ENCODE peak calls at places on chromosomes 4 and X, in five cellular contexts. O is AG04449, Q is OCI-LY7, T is prostate gland, C is epithelial cell of esophagus. P is an unnamed sample.

GRCh38 chr4:109079177-109079576 is 223.3 kb downstream of the COL25A1 start:
- DNase-seq in O (no peak), Q (no peak), T (no peak), C (peak), P (peak)

GRCh38 chrX:88991583-88992132 is 244.6 kb downstream of the CPXCR1 start:
- DNase-seq in O (no peak), Q (no peak), T (no peak), C (no peak), P (no peak)

GRCh38 chrX:134821901-134822300 is 163.6 kb upstream of the PLAC1 start:
- DNase-seq in O (no peak), Q (no peak), T (no peak), C (no peak), P (no peak)

GRCh38 chrX:47483310-47484268 is 567 bp upstream of the ZNF41 start:
- DNase-seq in O (no peak), Q (no peak), T (peak), C (peak), P (peak)

GRCh38 chr4:113760094-113760851 is 1.3 kb downstream of the CAMK2D start:
- DNase-seq in O (no peak), Q (peak), T (peak), C (peak), P (peak)

GRCh38 chr4:85445058-85445639 is 29.8 kb upstream of the ARHGAP24 start:
- DNase-seq in O (peak), Q (no peak), T (no peak), C (no peak), P (no peak)

GRCh38 chrX:20515841-20516461 is 249.2 kb upstream of the RPS6KA3 start:
- DNase-seq in O (peak), Q (no peak), T (peak), C (peak), P (no peak)

GRCh38 chr4:162644346-162644745 is 480.5 kb upstream of the FSTL5 start:
- DNase-seq in O (peak), Q (no peak), T (no peak), C (peak), P (peak)

GRCh38 chr4:75708218-75708691 is 16.1 kb upstream of the USO1 start:
- DNase-seq in O (no peak), Q (no peak), T (no peak), C (no peak), P (peak)

GRCh38 chr4:147318581-147318980 is 162.3 kb upstream of the EDNRA start:
- DNase-seq in O (no peak), Q (no peak), T (no peak), C (no peak), P (no peak)

GRCh38 chr4:94621491-94622080 is 136.2 kb upstream of the BMPR1B start:
- DNase-seq in O (no peak), Q (peak), T (peak), C (peak), P (peak)

GRCh38 chr4:67790721-67791120 is 36.5 kb upstream of the GNRHR start:
- DNase-seq in O (no peak), Q (no peak), T (no peak), C (no peak), P (no peak)

GRCh38 chr4:85081196-85081595 is 114.7 kb upstream of the WDFY3 start:
- DNase-seq in O (no peak), Q (no peak), T (no peak), C (no peak), P (no peak)

GRCh38 chr4:153931804-153932203 is 142.9 kb upstream of the SFRP2 start:
- DNase-seq in O (no peak), Q (no peak), T (no peak), C (peak), P (no peak)

GRCh38 chrX:105837227-105837626 is 14.9 kb downstream of the NRK start:
- DNase-seq in O (peak), Q (no peak), T (peak), C (peak), P (no peak)

GRCh38 chr4:46392421-46392820 is 2.5 kb upstream of the GABRA2 start:
- DNase-seq in O (no peak), Q (no peak), T (no peak), C (peak), P (no peak)

GRCh38 chrX:119325456-119325855 is 73.7 kb upstream of the SLC25A43 start:
- DNase-seq in O (no peak), Q (no peak), T (no peak), C (peak), P (no peak)

GRCh38 chr4:123299212-123299651 is 97.4 kb upstream of the SPRY1 start:
- DNase-seq in O (peak), Q (no peak), T (no peak), C (peak), P (peak)

GRCh38 chrX:87017210-87017609 is 500.4 kb upstream of the KLHL4 start:
- DNase-seq in O (no peak), Q (no peak), T (no peak), C (no peak), P (no peak)

GRCh38 chr4:101037938-101038413 is 309.4 kb downstream of the PPP3CA start:
- DNase-seq in O (no peak), Q (no peak), T (no peak), C (peak), P (no peak)

GRCh38 chr4:47482326-47482725 is 2.7 kb upstream of the ATP10D start:
- DNase-seq in O (no peak), Q (no peak), T (no peak), C (peak), P (peak)

GRCh38 chrX:122363112-122363511 is 821.0 kb upstream of the GRIA3 start:
- DNase-seq in O (no peak), Q (no peak), T (no peak), C (peak), P (no peak)

GRCh38 chr4:186607490-186607889 is 52.1 kb upstream of the MTNR1A start:
- DNase-seq in O (no peak), Q (no peak), T (no peak), C (no peak), P (no peak)

GRCh38 chr4:40334591-40335507 is at the start of gene CHRNA9:
- DNase-seq in O (no peak), Q (no peak), T (no peak), C (no peak), P (no peak)

GRCh38 chr4:151641167-151641566 is 119.6 kb downstream of the GATB start:
- DNase-seq in O (peak), Q (no peak), T (no peak), C (peak), P (no peak)

GRCh38 chr4:52983563-52984303 is 121.6 kb downstream of the RASL11B start:
- DNase-seq in O (no peak), Q (peak), T (peak), C (peak), P (peak)

GRCh38 chrX:124113799-124114600 is 152.5 kb downstream of the STAG2 start:
- DNase-seq in O (no peak), Q (no peak), T (no peak), C (no peak), P (no peak)

GRCh38 chrX:153831435-153832150 is 1.2 kb upstream of the PDZD4 start:
- DNase-seq in O (no peak), Q (no peak), T (no peak), C (peak), P (peak)

GRCh38 chrX:24229400-24229879 is 79.9 kb downstream of the ZFX start:
- DNase-seq in O (no peak), Q (no peak), T (no peak), C (no peak), P (no peak)

GRCh38 chrX:40096395-40097091 is 1.2 kb downstream of the BCOR start:
- DNase-seq in O (no peak), Q (peak), T (peak), C (no peak), P (peak)

GRCh38 chr4:70765368-70765767 is 43.6 kb downstream of the RUFY3 start:
- DNase-seq in O (no peak), Q (no peak), T (no peak), C (no peak), P (no peak)

GRCh38 chr4:162061214-162061613 is 102.6 kb downstream of the FSTL5 start:
- DNase-seq in O (no peak), Q (no peak), T (no peak), C (peak), P (no peak)

GRCh38 chrX:22950278-22951266 is 49.2 kb upstream of the DDX53 start:
- DNase-seq in O (peak), Q (no peak), T (no peak), C (peak), P (no peak)

GRCh38 chr4:145217339-145217738 is 37.0 kb upstream of the OTUD4 start:
- DNase-seq in O (no peak), Q (no peak), T (no peak), C (no peak), P (no peak)

GRCh38 chr4:17788956-17789355 is 7.5 kb upstream of the FAM184B start:
- DNase-seq in O (no peak), Q (no peak), T (no peak), C (no peak), P (no peak)

GRCh38 chr4:17787315-17787714 is 5.9 kb upstream of the FAM184B start:
- DNase-seq in O (no peak), Q (no peak), T (no peak), C (peak), P (no peak)

GRCh38 chr4:17786567-17786966 is 5.1 kb upstream of the FAM184B start:
- DNase-seq in O (no peak), Q (peak), T (no peak), C (no peak), P (no peak)

GRCh38 chr4:17781831-17782287 is 438 bp upstream of the FAM184B start:
- DNase-seq in O (no peak), Q (no peak), T (no peak), C (no peak), P (no peak)

GRCh38 chr4:17785858-17786257 is 4.4 kb upstream of the FAM184B start:
- DNase-seq in O (no peak), Q (no peak), T (no peak), C (no peak), P (no peak)
- TF ChIP-seq CTCF in O (no peak), Q (peak), T (no peak), C (peak), P (no peak)

DNA sequence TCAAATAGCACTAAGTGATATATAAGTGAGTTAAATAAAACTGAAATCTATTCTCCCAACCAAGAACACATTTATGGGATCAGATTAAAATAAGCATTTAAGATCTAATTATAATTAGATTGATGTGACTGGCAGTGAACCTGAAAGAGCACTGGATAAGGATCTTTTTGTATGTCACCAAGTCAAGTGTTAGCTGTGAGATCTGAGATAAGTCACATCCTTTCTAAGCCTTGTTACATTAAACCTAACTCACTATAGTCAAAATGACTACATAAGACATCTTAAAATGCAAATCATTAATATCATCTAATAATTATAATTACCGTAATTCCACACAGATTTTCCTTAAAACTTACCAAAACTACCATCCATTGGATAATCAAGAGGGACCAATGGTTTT is 1.6 kb downstream of the CCNA2 start:
- DNase-seq in O (no peak), Q (no peak), T (no peak), C (no peak), P (no peak)
- H3K4me3 ChIP-seq in O (peak), Q (peak), T (no peak), C (peak), P (peak)

DNA sequence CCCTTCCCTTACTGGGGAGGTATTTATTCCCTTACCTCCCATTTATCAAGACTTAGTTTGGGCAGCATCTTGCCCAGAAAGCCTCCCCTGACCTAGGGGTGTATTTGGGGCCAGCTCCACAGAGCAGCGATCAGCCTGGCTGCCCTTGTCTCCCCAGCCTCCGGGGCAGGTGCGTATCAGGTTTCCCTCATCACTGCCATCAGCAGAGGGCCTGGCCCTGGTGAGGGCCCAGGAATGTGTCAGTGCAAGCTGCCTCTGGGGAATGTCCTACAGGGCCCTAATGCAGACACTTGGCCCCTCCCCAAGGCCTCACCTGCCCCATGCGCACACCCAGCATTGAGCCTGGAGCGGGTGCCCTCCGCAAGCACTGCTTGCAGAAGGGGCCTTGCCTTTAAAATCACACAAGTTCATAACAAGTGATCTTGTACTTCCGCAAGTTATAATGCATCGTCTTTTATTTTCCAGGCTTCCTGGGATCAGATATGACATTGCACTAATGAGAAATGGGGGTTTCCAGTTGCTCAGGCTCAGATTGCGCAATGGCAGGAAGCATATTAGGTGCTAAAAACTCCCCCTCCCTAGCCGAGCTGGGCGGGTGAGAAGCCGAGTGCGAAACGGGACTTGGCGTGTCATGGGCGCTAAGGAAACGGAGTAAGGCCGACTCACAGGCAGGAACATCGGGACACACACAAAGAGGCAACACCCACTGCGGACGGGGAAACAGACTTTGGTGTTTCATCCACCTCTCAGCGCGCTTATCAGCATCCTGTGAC is 25.4 kb upstream of the AFAP1 start:
- DNase-seq in O (no peak), Q (no peak), T (peak), C (peak), P (peak)
- TF ChIP-seq CTCF in O (no peak), Q (no peak), T (no peak), C (no peak), P (no peak)

GRCh38 chrX:38107028-38107427 is 100.7 kb downstream of the SYTL5 start:
- DNase-seq in O (no peak), Q (no peak), T (no peak), C (no peak), P (no peak)
- H3K4me3 ChIP-seq in O (no peak), Q (no peak), T (no peak), C (no peak), P (no peak)

GRCh38 chr4:78024692-78025091 is 32.4 kb upstream of the FRAS1 start:
- DNase-seq in O (no peak), Q (no peak), T (no peak), C (no peak), P (no peak)
- TF ChIP-seq CTCF in O (no peak), Q (no peak), T (no peak), C (no peak), P (no peak)

DNA sequence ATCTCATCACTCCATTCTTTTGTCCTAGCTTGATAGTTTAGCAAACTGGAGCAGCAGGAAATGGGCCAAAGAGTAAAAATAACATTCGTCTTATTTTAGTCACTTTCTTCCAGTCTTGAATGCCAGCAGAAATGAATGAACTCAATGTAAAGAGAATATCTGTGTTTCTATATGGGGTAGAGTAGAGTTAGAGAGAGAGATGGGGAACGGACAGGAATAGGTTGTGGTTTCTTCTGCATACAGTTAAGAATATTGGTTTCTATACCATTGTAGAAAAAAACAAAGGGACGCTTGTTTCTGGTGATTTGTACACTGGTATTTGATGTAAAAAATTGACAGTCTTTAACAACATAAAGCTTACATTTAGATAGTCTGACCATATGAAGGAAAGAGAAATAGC is 8.9 kb downstream of the GPR174 start:
- DNase-seq in O (no peak), Q (no peak), T (no peak), C (no peak), P (no peak)
- H3K4me3 ChIP-seq in O (no peak), Q (no peak), T (no peak), C (no peak), P (no peak)